ENCODE peak calls at places on chromosomes 16 and 17, in five cellular contexts. M, J, C, G and U are unnamed samples.
A peak's percentile ranks its signal among the peaks of the same experiment; 100 is the strongest.

GRCh38 chr17:56898874-56899273 is 15.0 kb downstream of the TRIM25 start:
- ATAC-seq in M (no peak), J (no peak), C (no peak), G (peak; percentile 66), U (no peak)

GRCh38 chr17:7579839-7580630 is 597 bp downstream of the CD68 start:
- ATAC-seq in J (no peak), C (no peak), G (no peak), M (no peak), U (peak; percentile 3)

GRCh38 chr16:72482695-72483094 is 310.7 kb upstream of the PMFBP1 start:
- ATAC-seq in G (no peak), M (no peak), C (no peak), J (peak; percentile 48), U (peak; percentile 90)

GRCh38 chr16:70478912-70479341 is 24.5 kb downstream of the FCSK start:
- ATAC-seq in J (no peak), G (peak; percentile 88), M (no peak), C (peak; percentile 23), U (no peak)

GRCh38 chr16:66028505-66029216 is 337.8 kb upstream of the CDH5 start:
- ATAC-seq in C (peak; percentile 74), G (peak; percentile 44), M (peak; percentile 30), J (no peak), U (no peak)

GRCh38 chr16:46650224-46650623 is 29.0 kb upstream of the SHCBP1 start:
- ATAC-seq in C (peak; percentile 58), G (peak; percentile 74), M (no peak), J (no peak), U (no peak)

GRCh38 chr17:63390090-63390489 is 56.0 kb downstream of the CYB561 start:
- ATAC-seq in C (no peak), M (no peak), G (no peak), J (no peak), U (peak; percentile 82)

GRCh38 chr17:4480929-4481898 is 17.5 kb upstream of the SPNS2 start:
- ATAC-seq in J (peak; percentile 83), M (no peak), C (peak; percentile 35), G (peak; percentile 20), U (peak; percentile 58)

GRCh38 chr17:44053130-44053872 is 13.2 kb downstream of the LSM12 start:
- ATAC-seq in M (no peak), C (peak; percentile 70), G (peak; percentile 54), J (no peak), U (no peak)

GRCh38 chr16:11700264-11701029 is 32.2 kb downstream of the SNN start:
- ATAC-seq in J (no peak), C (no peak), M (no peak), G (no peak), U (no peak)

GRCh38 chr16:27455700-27456099 is 53.7 kb downstream of the IL21R start:
- ATAC-seq in G (peak; percentile 61), C (no peak), M (no peak), J (no peak), U (peak; percentile 37)

GRCh38 chr17:47882247-47882646 is 13.8 kb upstream of the SP2 start:
- ATAC-seq in C (peak; percentile 54), J (no peak), M (no peak), G (peak; percentile 42), U (no peak)